ENCODE peak calls at places on chromosomes 6 and 20, in eight cellular contexts. H is foreskin keratinocyte; K is left cardiac atrium; V is upper lobe of left lung; S is HepG2; M is activated CD8-positive, alpha-beta T cell treated with anti-CD3 and anti-CD28 coated beads, Interleukin-2, amount 10 ng/mL, durations not matched to agents 7 days and 5 days; J is activated naive CD8-positive, alpha-beta T cell treated with anti-CD3 and anti-CD28 coated beads, Interleukin-2, amount 10 ng/mL, durations not matched to agents 7 days and 5 days; Q is RWPE2. X is an unnamed sample.

GRCh38 chr20:25009218-25010145 is 16.9 kb upstream of the APMAP start:
- ATAC-seq in S (no peak), V (no peak), J (no peak), Q (no peak), H (no peak), M (no peak), K (peak), X (no peak)

GRCh38 chr20:891121-892080 is 24.7 kb downstream of the ANGPT4 start:
- ATAC-seq in J (no peak), M (no peak), S (no peak), V (no peak), K (peak), H (no peak), Q (peak), X (no peak)

GRCh38 chr6:119073307-119074051 is 5.0 kb downstream of the FAM184A start:
- ATAC-seq in H (no peak), V (no peak), M (no peak), J (no peak), S (no peak), Q (no peak), K (no peak), X (no peak)

GRCh38 chr6:45946352-45946751 is 69.3 kb downstream of the CLIC5 start:
- ATAC-seq in V (peak), M (no peak), Q (no peak), J (no peak), S (peak), K (peak), H (peak), X (no peak)

GRCh38 chr20:18686696-18687095 is 98.8 kb downstream of the DTD1 start:
- ATAC-seq in Q (no peak), V (no peak), M (no peak), J (no peak), S (no peak), H (no peak), K (no peak), X (no peak)

GRCh38 chr6:43970913-43971775 is 156.1 kb downstream of the MRPL14 start:
- ATAC-seq in J (no peak), M (no peak), Q (no peak), K (no peak), H (no peak), V (no peak), S (peak), X (no peak)

GRCh38 chr6:7159790-7160525 is 52.2 kb downstream of the RREB1 start:
- ATAC-seq in M (no peak), H (no peak), V (no peak), Q (no peak), K (no peak), S (peak), J (no peak), X (no peak)

GRCh38 chr20:57387463-57387862 is 3.7 kb upstream of the RBM38 start:
- ATAC-seq in V (no peak), K (no peak), S (no peak), M (no peak), H (no peak), Q (no peak), J (no peak), X (no peak)

GRCh38 chr6:23111984-23112383 is 542.6 kb downstream of the HDGFL1 start:
- ATAC-seq in K (no peak), V (no peak), J (no peak), H (no peak), M (no peak), S (no peak), Q (no peak), X (no peak)

GRCh38 chr6:166614589-166614988 is 12.5 kb downstream of the RPS6KA2 start:
- ATAC-seq in K (peak), V (peak), M (no peak), S (no peak), Q (no peak), J (no peak), H (no peak), X (no peak)

GRCh38 chr6:138538390-138539031 is 39.2 kb upstream of the NHSL1 start:
- ATAC-seq in V (no peak), Q (no peak), H (no peak), M (no peak), S (peak), J (no peak), K (peak), X (no peak)

GRCh38 chr6:34592208-34592952 is 36.3 kb upstream of the SPDEF start:
- ATAC-seq in V (no peak), K (no peak), M (no peak), Q (no peak), J (no peak), H (no peak), S (no peak), X (no peak)

GRCh38 chr20:10007158-10007557 is 27.6 kb upstream of the ANKEF1 start:
- ATAC-seq in S (no peak), V (no peak), J (no peak), K (no peak), Q (no peak), H (no peak), M (no peak), X (no peak)

GRCh38 chr6:48147101-48147500 is 36.1 kb upstream of the PTCHD4 start:
- ATAC-seq in V (no peak), H (no peak), K (no peak), S (no peak), M (no peak), J (no peak), Q (no peak), X (no peak)

GRCh38 chr20:47785900-47786762 is 850 bp upstream of the SULF2 start:
- ATAC-seq in H (peak), V (peak), S (peak), J (peak), Q (peak), K (peak), M (peak), X (peak)

X was measured in esophagus mucosa.